ENCODE peak calls at places on chromosomes 13 and 19, in nine cellular contexts. D is omental fat pad; M is anterior cingulate cortex; P is stimulated activated naive CD4-positive, alpha-beta T cell; F is astrocyte of the cerebellum; Z is BJ; Y is heart left ventricle; O is AG08396; E is cardiac septum. Q is an unnamed sample.
A peak's percentile ranks its signal among the peaks of the same experiment; 100 is the strongest.

GRCh38 chr19:39304701-39305571 is 8.7 kb downstream of the IFNL1 start:
- DNase-seq in F (no peak), D (no peak), Y (no peak), E (peak; percentile 67), Z (no peak), O (no peak), P (no peak), M (no peak), Q (no peak)

GRCh38 chr13:92775631-92776030 is 451.0 kb upstream of the GPC6 start:
- DNase-seq in P (no peak), M (no peak), O (no peak), Y (no peak), Z (no peak), D (no peak), F (no peak), E (no peak), Q (no peak)

GRCh38 chr19:43640424-43640757 is 741 bp upstream of the CADM4 start:
- DNase-seq in P (peak; percentile 10), Y (no peak), O (no peak), E (no peak), Z (no peak), M (no peak), D (no peak), F (no peak), Q (no peak)

GRCh38 chr13:27505792-27506191 is 55.4 kb upstream of the MTIF3 start:
- DNase-seq in F (no peak), P (no peak), Y (no peak), E (no peak), Z (no peak), O (no peak), D (no peak), M (no peak), Q (no peak)

GRCh38 chr19:47331931-47332547 is at the start of gene C5AR2:
- DNase-seq in Z (no peak), F (no peak), Y (no peak), M (peak; percentile 5), O (no peak), D (no peak), E (no peak), P (no peak), Q (no peak)

GRCh38 chr13:58397596-58398387 is 766.2 kb downstream of the PCDH17 start:
- DNase-seq in O (no peak), D (no peak), E (no peak), F (no peak), Y (peak; percentile 63), P (no peak), Z (no peak), M (no peak), Q (no peak)

GRCh38 chr13:110379905-110380341 is 72.8 kb downstream of the COL4A2 start:
- DNase-seq in M (no peak), F (no peak), E (no peak), D (no peak), P (no peak), Z (no peak), Y (no peak), O (peak; percentile 40), Q (no peak)

GRCh38 chr19:1213391-1214286 is 8.1 kb downstream of the STK11 start:
- DNase-seq in Z (peak; percentile 51), O (peak; percentile 59), M (peak; percentile 43), P (peak; percentile 23), F (no peak), E (no peak), Y (peak; percentile 81), D (no peak), Q (no peak)

GRCh38 chr19:31099470-31100190 is 249.6 kb downstream of the TSHZ3 start:
- DNase-seq in Y (no peak), E (no peak), D (no peak), F (no peak), M (no peak), P (no peak), Z (no peak), O (no peak), Q (no peak)

GRCh38 chr19:6772028-6772865 is at the start of gene VAV1:
- DNase-seq in M (peak; percentile 5), D (no peak), Y (peak; percentile 65), E (peak; percentile 91), F (no peak), Z (no peak), P (peak; percentile 69), O (no peak), Q (no peak)

GRCh38 chr13:91716436-91717065 is 318.1 kb downstream of the GPC5 start:
- DNase-seq in O (no peak), F (no peak), E (no peak), Y (no peak), D (no peak), M (no peak), P (no peak), Z (no peak), Q (no peak)

GRCh38 chr19:11446652-11447301 is 11.3 kb downstream of the PRKCSH start:
- DNase-seq in M (peak; percentile 92), O (peak; percentile 91), Z (no peak), F (no peak), Y (peak; percentile 54), E (no peak), P (peak; percentile 26), D (no peak), Q (no peak)

GRCh38 chr13:72163671-72164070 is 296.7 kb upstream of the DACH1 start:
- DNase-seq in Y (no peak), Z (no peak), P (no peak), E (no peak), O (no peak), D (no peak), F (no peak), M (no peak), Q (peak; percentile 9)

GRCh38 chr19:3275068-3275582 is 50.7 kb downstream of the CELF5 start:
- DNase-seq in F (no peak), Z (no peak), Y (no peak), M (no peak), O (peak; percentile 70), E (no peak), D (no peak), P (no peak), Q (peak; percentile 39)

GRCh38 chr13:73428706-73429105 is 369.9 kb downstream of the KLF5 start:
- DNase-seq in M (no peak), O (no peak), Y (no peak), P (no peak), Z (no peak), E (no peak), F (no peak), D (no peak), Q (no peak)

GRCh38 chr13:113455384-113455783 is 2.1 kb upstream of the ADPRHL1 start:
- DNase-seq in F (no peak), O (no peak), D (no peak), Z (no peak), P (no peak), E (no peak), Y (peak; percentile 23), M (no peak), Q (no peak)

GRCh38 chr13:40485611-40486517 is 180.6 kb downstream of the FOXO1 start:
- DNase-seq in Z (no peak), P (peak; percentile 49), D (no peak), Y (no peak), M (no peak), E (no peak), O (no peak), F (no peak), Q (no peak)